ENCODE peak calls at places on chromosome 6, in five cellular contexts. T, R, O, K and B are unnamed samples.
A peak's percentile ranks its signal among the peaks of the same experiment; 100 is the strongest.

GRCh38 chr6:53112871-53113270 is 35.8 kb downstream of the GCM1 start:
- DNase-seq in T (no peak), R (no peak), O (no peak), K (no peak), B (no peak)

GRCh38 chr6:111605100-111605748 is 454 bp downstream of the TRAF3IP2 start:
- DNase-seq in O (peak; percentile 43), K (no peak), R (no peak), T (peak; percentile 17), B (peak; percentile 28)

GRCh38 chr6:89940225-89941027 is 46.2 kb downstream of the GJA10 start:
- DNase-seq in K (peak; percentile 81), O (peak; percentile 54), R (peak; percentile 21), T (peak; percentile 45), B (peak; percentile 37)

GRCh38 chr6:163226181-163226835 is 188.2 kb upstream of the QKI start:
- DNase-seq in R (no peak), T (no peak), O (no peak), K (no peak), B (no peak)

GRCh38 chr6:36510365-36510764 is 36.9 kb downstream of the STK38 start:
- DNase-seq in K (no peak), O (no peak), T (no peak), R (no peak), B (no peak)

GRCh38 chr6:20467437-20467836 is 65.8 kb downstream of the E2F3 start:
- DNase-seq in O (no peak), T (no peak), R (peak; percentile 50), K (no peak), B (no peak)

GRCh38 chr6:21451546-21452013 is 142.0 kb upstream of the SOX4 start:
- DNase-seq in K (peak; percentile 85), O (no peak), R (no peak), T (no peak), B (no peak)

GRCh38 chr6:155247618-155248017 is 16.2 kb upstream of the CLDN20 start:
- DNase-seq in T (no peak), R (no peak), O (no peak), K (no peak), B (no peak)

GRCh38 chr6:27161946-27162603 is 85.4 kb upstream of the PRSS16 start:
- DNase-seq in R (no peak), O (peak; percentile 53), K (peak; percentile 27), T (no peak), B (no peak)

GRCh38 chr6:13915566-13916229 is 9.1 kb upstream of the RNF182 start:
- DNase-seq in T (no peak), O (no peak), R (no peak), K (no peak), B (no peak)

GRCh38 chr6:53603381-53604121 is 58.6 kb upstream of the GCLC start:
- DNase-seq in K (no peak), O (no peak), T (no peak), R (no peak), B (no peak)

GRCh38 chr6:64230530-64230929 is 594.9 kb downstream of the PHF3 start:
- DNase-seq in R (no peak), T (no peak), O (no peak), K (no peak), B (no peak)

GRCh38 chr6:152364846-152365245 is 272.3 kb downstream of the SYNE1 start:
- DNase-seq in R (no peak), K (no peak), T (no peak), O (no peak), B (no peak)

GRCh38 chr6:135644394-135644793 is 146.9 kb upstream of the AHI1 start:
- DNase-seq in K (no peak), T (no peak), O (no peak), R (no peak), B (no peak)

GRCh38 chr6:106194949-106195919 is 109.1 kb downstream of the PRDM1 start:
- DNase-seq in K (no peak), T (no peak), R (no peak), O (no peak), B (no peak)

GRCh38 chr6:90149280-90149679 is 147.4 kb downstream of the BACH2 start:
- DNase-seq in O (no peak), K (peak; percentile 38), R (no peak), T (no peak), B (no peak)

GRCh38 chr6:34852406-34853085 is 35.3 kb downstream of the TAF11 start:
- DNase-seq in O (no peak), K (no peak), T (no peak), R (no peak), B (no peak)
- TF ChIP-seq TAF1 in O (no peak), K (no peak), T (no peak), R (no peak), B (no peak)

DNA sequence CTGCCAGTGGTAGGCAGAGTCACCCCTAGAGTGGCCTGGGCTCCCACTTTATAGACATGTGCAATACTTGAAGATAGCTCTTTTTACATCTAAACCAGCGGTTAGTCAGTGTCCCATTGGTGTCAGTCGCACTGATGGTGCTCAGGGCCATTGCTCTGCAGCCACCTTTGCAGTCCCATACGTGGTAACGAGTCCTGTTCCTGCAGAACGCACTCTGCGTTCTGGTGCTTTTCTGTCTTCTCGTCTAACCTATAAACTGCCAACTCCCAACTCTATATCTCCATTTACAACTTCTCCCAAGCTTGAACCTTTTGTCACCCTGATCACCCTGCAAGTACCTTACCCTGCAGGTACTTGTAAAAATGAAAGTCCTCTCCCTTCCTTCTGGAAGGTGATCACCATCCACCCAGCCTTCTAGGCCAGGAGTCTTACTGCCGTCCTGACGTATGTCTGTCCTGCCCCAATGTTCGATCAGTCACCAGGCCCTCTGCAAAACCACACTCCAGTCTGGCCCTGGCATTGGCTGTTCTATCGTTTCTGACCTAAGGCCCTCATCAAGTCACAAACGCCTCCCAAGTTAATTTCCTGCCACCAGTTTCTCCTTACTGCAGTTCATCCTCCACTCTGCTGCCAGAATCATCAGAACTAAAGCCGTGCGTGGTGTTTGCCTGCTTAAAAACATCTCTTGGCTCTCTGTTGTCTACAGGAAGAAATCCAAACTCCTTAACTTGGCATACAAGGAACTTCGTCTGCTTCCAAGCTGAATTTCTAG is 7.9 kb downstream of the RREB1 start:
- DNase-seq in O (no peak), R (no peak), K (no peak), T (no peak), B (no peak)
- TF ChIP-seq POLR2A in O (no peak), R (no peak), K (no peak), T (no peak), B (no peak)

GRCh38 chr6:79234150-79235022 is at the start of gene HMGN3:
- DNase-seq in K (peak; percentile 85), R (peak; percentile 79), T (peak; percentile 63), O (peak; percentile 88), B (peak; percentile 71)
- TF ChIP-seq POLR2AphosphoS5 in K (peak; percentile 77), R (peak; percentile 86), T (peak; percentile 65), O (peak; percentile 20), B (no peak)

GRCh38 chr6:156786652-156787051 is 9.5 kb downstream of the ARID1B start:
- DNase-seq in K (no peak), R (no peak), O (no peak), T (no peak), B (no peak)
- TF ChIP-seq TAF1 in K (no peak), R (no peak), O (no peak), T (no peak), B (no peak)

GRCh38 chr6:44202972-44203750 is 13.6 kb upstream of the MYMX start:
- DNase-seq in T (no peak), K (no peak), O (no peak), R (no peak), B (no peak)

GRCh38 chr6:44199883-44200282 is 16.8 kb upstream of the MYMX start:
- DNase-seq in R (no peak), K (no peak), T (no peak), O (no peak), B (no peak)

GRCh38 chr6:44201638-44202303 is 15.0 kb upstream of the MYMX start:
- DNase-seq in O (peak; percentile 75), K (no peak), R (no peak), T (no peak), B (no peak)

GRCh38 chr6:44202332-44202971 is 14.3 kb upstream of the MYMX start:
- DNase-seq in O (no peak), K (no peak), R (no peak), T (no peak), B (no peak)

DNA sequence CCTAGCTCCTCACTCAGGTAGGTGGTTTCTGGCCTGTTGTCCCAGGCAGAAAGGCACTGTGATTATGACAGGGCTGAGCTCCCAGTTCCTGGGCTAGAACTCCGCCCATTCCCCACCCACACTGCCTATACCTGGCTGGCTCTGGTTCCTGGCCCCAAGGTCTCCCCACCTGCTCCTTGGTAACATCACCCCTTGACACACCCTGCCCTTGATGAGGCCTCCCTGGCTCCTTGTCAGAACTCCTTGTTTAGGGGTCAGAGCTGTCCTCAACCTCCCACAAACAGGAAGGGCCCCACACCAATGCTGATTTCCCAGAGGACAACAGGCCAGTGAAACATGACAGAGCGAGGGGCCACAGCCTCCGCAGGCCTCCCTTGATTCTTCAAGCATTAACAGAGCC is 15.5 kb upstream of the MYMX start:
- DNase-seq in R (no peak), O (no peak), K (no peak), T (no peak), B (no peak)
- TF ChIP-seq POLR2A in R (no peak), O (no peak), K (no peak), T (no peak), B (no peak)

GRCh38 chr6:33886673-33887144 is 82.9 kb upstream of the MLN start:
- DNase-seq in T (no peak), O (no peak), R (no peak), K (no peak), B (no peak)
- TF ChIP-seq POLR2AphosphoS5 in T (no peak), O (no peak), R (no peak), K (no peak), B (no peak)